ENCODE peak calls at places on chromosomes 12 and 14, in four cellular contexts. One of them, this sample, is unnamed.

GRCh38 chr12:55847603-55848329 is 5.0 kb upstream of the MMP19 start:
- DNase-seq in KBM-7: peak
- DNase-seq in caudate nucleus: no peak
- DNase-seq in central memory CD8-positive, alpha-beta T cell: no peak
- DNase-seq in this sample: no peak

GRCh38 chr14:64234877-64235651 is 59.1 kb downstream of the ESR2 start:
- DNase-seq in caudate nucleus: no peak
- DNase-seq in KBM-7: no peak
- DNase-seq in central memory CD8-positive, alpha-beta T cell: no peak
- DNase-seq in this sample: no peak

GRCh38 chr12:112107306-112107705 is 1.3 kb downstream of the NAA25 start:
- DNase-seq in KBM-7: no peak
- DNase-seq in caudate nucleus: no peak
- DNase-seq in central memory CD8-positive, alpha-beta T cell: no peak
- DNase-seq in this sample: no peak

GRCh38 chr12:46763230-46763629 is 62.6 kb downstream of the SLC38A4 start:
- DNase-seq in KBM-7: no peak
- DNase-seq in caudate nucleus: no peak
- DNase-seq in central memory CD8-positive, alpha-beta T cell: no peak
- DNase-seq in this sample: no peak

GRCh38 chr12:52335598-52336262 is 14.5 kb upstream of the KRT83 start:
- DNase-seq in caudate nucleus: no peak
- DNase-seq in KBM-7: no peak
- DNase-seq in central memory CD8-positive, alpha-beta T cell: no peak
- DNase-seq in this sample: no peak

GRCh38 chr12:56574210-56574609 is 52.6 kb downstream of the RBMS2 start:
- DNase-seq in KBM-7: peak
- DNase-seq in central memory CD8-positive, alpha-beta T cell: no peak
- DNase-seq in caudate nucleus: no peak
- DNase-seq in this sample: no peak

GRCh38 chr12:69816082-69816481 is 8.9 kb upstream of the MYRFL start:
- DNase-seq in central memory CD8-positive, alpha-beta T cell: no peak
- DNase-seq in KBM-7: no peak
- DNase-seq in caudate nucleus: no peak
- DNase-seq in this sample: no peak

GRCh38 chr12:112528521-112528920 is 109.8 kb downstream of the PTPN11 start:
- DNase-seq in central memory CD8-positive, alpha-beta T cell: no peak
- DNase-seq in KBM-7: no peak
- DNase-seq in caudate nucleus: no peak
- DNase-seq in this sample: no peak

GRCh38 chr12:112916270-112916669 is 9.5 kb downstream of the OAS1 start:
- DNase-seq in caudate nucleus: no peak
- DNase-seq in central memory CD8-positive, alpha-beta T cell: no peak
- DNase-seq in KBM-7: no peak
- DNase-seq in this sample: no peak

GRCh38 chr14:33844118-33844517 is 106.8 kb downstream of the EGLN3 start:
- DNase-seq in central memory CD8-positive, alpha-beta T cell: no peak
- DNase-seq in caudate nucleus: no peak
- DNase-seq in KBM-7: no peak
- DNase-seq in this sample: no peak

GRCh38 chr14:101068293-101068957 is 164.9 kb upstream of the RTL1 start:
- DNase-seq in caudate nucleus: peak
- DNase-seq in central memory CD8-positive, alpha-beta T cell: no peak
- DNase-seq in KBM-7: no peak
- DNase-seq in this sample: no peak

GRCh38 chr12:17342381-17342961 is 736.5 kb upstream of the LMO3 start:
- DNase-seq in central memory CD8-positive, alpha-beta T cell: no peak
- DNase-seq in KBM-7: no peak
- DNase-seq in caudate nucleus: no peak
- DNase-seq in this sample: no peak

GRCh38 chr12:65977384-65977783 is 153.1 kb downstream of the HMGA2 start:
- DNase-seq in central memory CD8-positive, alpha-beta T cell: no peak
- DNase-seq in caudate nucleus: no peak
- DNase-seq in KBM-7: no peak
- DNase-seq in this sample: no peak

GRCh38 chr12:95390192-95390591 is 83.8 kb upstream of the METAP2 start:
- DNase-seq in central memory CD8-positive, alpha-beta T cell: no peak
- DNase-seq in KBM-7: no peak
- DNase-seq in caudate nucleus: no peak
- DNase-seq in this sample: no peak

GRCh38 chr12:19150273-19150895 is 20.9 kb downstream of the PLEKHA5 start:
- DNase-seq in caudate nucleus: no peak
- DNase-seq in KBM-7: peak
- DNase-seq in central memory CD8-positive, alpha-beta T cell: no peak
- DNase-seq in this sample: no peak

GRCh38 chr14:104968153-104968527 is 10.0 kb downstream of the AHNAK2 start:
- DNase-seq in central memory CD8-positive, alpha-beta T cell: no peak
- DNase-seq in caudate nucleus: no peak
- DNase-seq in KBM-7: no peak
- DNase-seq in this sample: no peak

GRCh38 chr14:56899829-56900228 is 89.5 kb upstream of the OTX2 start:
- DNase-seq in KBM-7: no peak
- DNase-seq in central memory CD8-positive, alpha-beta T cell: no peak
- DNase-seq in caudate nucleus: no peak
- DNase-seq in this sample: no peak

GRCh38 chr14:91058017-91058675 is 2.3 kb downstream of the RPS6KA5 start:
- DNase-seq in central memory CD8-positive, alpha-beta T cell: no peak
- DNase-seq in caudate nucleus: no peak
- DNase-seq in KBM-7: peak
- DNase-seq in this sample: no peak

GRCh38 chr12:123983822-123984485 is 10.9 kb downstream of the ZNF664 start:
- DNase-seq in central memory CD8-positive, alpha-beta T cell: peak
- DNase-seq in KBM-7: peak
- DNase-seq in caudate nucleus: no peak
- DNase-seq in this sample: peak

GRCh38 chr12:108338915-108339657 is at the start of gene CMKLR1:
- DNase-seq in central memory CD8-positive, alpha-beta T cell: no peak
- DNase-seq in KBM-7: no peak
- DNase-seq in caudate nucleus: peak
- DNase-seq in this sample: no peak

GRCh38 chr14:62734831-62735230 is 310.4 kb downstream of the KCNH5 start:
- DNase-seq in caudate nucleus: no peak
- DNase-seq in central memory CD8-positive, alpha-beta T cell: no peak
- DNase-seq in KBM-7: no peak
- DNase-seq in this sample: no peak

GRCh38 chr12:5516371-5516770 is 84.5 kb downstream of the NTF3 start:
- DNase-seq in caudate nucleus: no peak
- DNase-seq in central memory CD8-positive, alpha-beta T cell: no peak
- DNase-seq in KBM-7: no peak
- DNase-seq in this sample: no peak

GRCh38 chr12:68976304-68976915 is 43.4 kb upstream of the CPM start:
- DNase-seq in caudate nucleus: no peak
- DNase-seq in central memory CD8-positive, alpha-beta T cell: no peak
- DNase-seq in KBM-7: no peak
- DNase-seq in this sample: no peak

GRCh38 chr12:91361864-91362263 is 179.2 kb upstream of the DCN start:
- DNase-seq in KBM-7: peak
- DNase-seq in central memory CD8-positive, alpha-beta T cell: no peak
- DNase-seq in caudate nucleus: no peak
- DNase-seq in this sample: no peak

GRCh38 chr14:43765474-43765873 is 741.6 kb downstream of the FSCB start:
- DNase-seq in caudate nucleus: no peak
- DNase-seq in central memory CD8-positive, alpha-beta T cell: no peak
- DNase-seq in KBM-7: no peak
- DNase-seq in this sample: no peak

GRCh38 chr14:21185506-21185905 is 29.6 kb upstream of the OR5AU1 start:
- DNase-seq in caudate nucleus: no peak
- DNase-seq in central memory CD8-positive, alpha-beta T cell: no peak
- DNase-seq in KBM-7: peak
- DNase-seq in this sample: no peak

GRCh38 chr14:90132821-90133570 is 71.2 kb downstream of the KCNK13 start:
- DNase-seq in caudate nucleus: no peak
- DNase-seq in central memory CD8-positive, alpha-beta T cell: no peak
- DNase-seq in KBM-7: no peak
- DNase-seq in this sample: no peak

GRCh38 chr12:30796508-30796780 is 41.7 kb upstream of the CAPRIN2 start:
- DNase-seq in central memory CD8-positive, alpha-beta T cell: no peak
- DNase-seq in KBM-7: no peak
- DNase-seq in caudate nucleus: no peak
- DNase-seq in this sample: no peak

GRCh38 chr12:124289634-124290600 is 5.0 kb upstream of the RFLNA start:
- DNase-seq in central memory CD8-positive, alpha-beta T cell: no peak
- DNase-seq in caudate nucleus: no peak
- DNase-seq in KBM-7: peak
- DNase-seq in this sample: no peak

GRCh38 chr14:54812661-54813060 is 90.0 kb downstream of the GCH1 start:
- DNase-seq in central memory CD8-positive, alpha-beta T cell: no peak
- DNase-seq in caudate nucleus: no peak
- DNase-seq in KBM-7: no peak
- DNase-seq in this sample: no peak

GRCh38 chr12:7869137-7869536 is 3.6 kb downstream of the SLC2A14 start:
- DNase-seq in caudate nucleus: no peak
- DNase-seq in KBM-7: peak
- DNase-seq in central memory CD8-positive, alpha-beta T cell: no peak
- DNase-seq in this sample: no peak

GRCh38 chr12:71164877-71165197 is 7.0 kb upstream of the TSPAN8 start:
- DNase-seq in central memory CD8-positive, alpha-beta T cell: no peak
- DNase-seq in caudate nucleus: no peak
- DNase-seq in KBM-7: no peak
- DNase-seq in this sample: no peak

GRCh38 chr14:86788229-86788628 is 1204.8 kb downstream of the GALC start:
- DNase-seq in central memory CD8-positive, alpha-beta T cell: no peak
- DNase-seq in KBM-7: no peak
- DNase-seq in caudate nucleus: no peak
- DNase-seq in this sample: no peak

GRCh38 chr14:68135028-68135427 is 315.4 kb downstream of the RAD51B start:
- DNase-seq in central memory CD8-positive, alpha-beta T cell: no peak
- DNase-seq in KBM-7: no peak
- DNase-seq in caudate nucleus: no peak
- DNase-seq in this sample: no peak

GRCh38 chr14:52052289-52052943 is 16.4 kb downstream of the NID2 start:
- DNase-seq in central memory CD8-positive, alpha-beta T cell: no peak
- DNase-seq in KBM-7: no peak
- DNase-seq in caudate nucleus: no peak
- DNase-seq in this sample: no peak

GRCh38 chr12:3157581-3158328 is 80.6 kb downstream of the TSPAN9 start:
- DNase-seq in central memory CD8-positive, alpha-beta T cell: no peak
- DNase-seq in KBM-7: no peak
- DNase-seq in caudate nucleus: no peak
- DNase-seq in this sample: no peak